ENCODE peak calls at places on chromosomes 5 and 9, in four cellular contexts. One of them, this sample, is unnamed.

GRCh38 chr9:78539904-78540303 is 243.0 kb downstream of the PSAT1 start:
- DNase-seq in PC-3: peak; percentile 91
- DNase-seq in HCT116: no peak
- DNase-seq in SK-N-SH: no peak
- DNase-seq in this sample: no peak

GRCh38 chr9:22457448-22457847 is 10.8 kb downstream of the DMRTA1 start:
- DNase-seq in PC-3: peak; percentile 42
- DNase-seq in HCT116: no peak
- DNase-seq in SK-N-SH: no peak
- DNase-seq in this sample: peak; percentile 60

GRCh38 chr5:40735609-40736008 is 20.2 kb downstream of the TTC33 start:
- DNase-seq in PC-3: no peak
- DNase-seq in HCT116: no peak
- DNase-seq in SK-N-SH: no peak
- DNase-seq in this sample: no peak

GRCh38 chr5:57495285-57495684 is 12.7 kb upstream of the ACTBL2 start:
- DNase-seq in PC-3: no peak
- DNase-seq in HCT116: no peak
- DNase-seq in SK-N-SH: no peak
- DNase-seq in this sample: no peak

GRCh38 chr9:36559036-36559695 is 13.5 kb upstream of the MELK start:
- DNase-seq in PC-3: no peak
- DNase-seq in HCT116: no peak
- DNase-seq in SK-N-SH: no peak
- DNase-seq in this sample: peak; percentile 59

GRCh38 chr9:127128341-127129072 is 6.1 kb upstream of the ANGPTL2 start:
- DNase-seq in PC-3: peak; percentile 21
- DNase-seq in HCT116: no peak
- DNase-seq in SK-N-SH: no peak
- DNase-seq in this sample: no peak

GRCh38 chr9:88072831-88073365 is 65.4 kb downstream of the SPATA31C2 start:
- DNase-seq in PC-3: peak; percentile 78
- DNase-seq in HCT116: no peak
- DNase-seq in SK-N-SH: no peak
- DNase-seq in this sample: no peak

GRCh38 chr5:166625210-166625865 is 1666.1 kb upstream of the WWC1 start:
- DNase-seq in PC-3: no peak
- DNase-seq in HCT116: no peak
- DNase-seq in SK-N-SH: no peak
- DNase-seq in this sample: peak; percentile 46

GRCh38 chr5:76542887-76543690 is 80.1 kb downstream of the F2RL2 start:
- DNase-seq in PC-3: no peak
- DNase-seq in HCT116: no peak
- DNase-seq in SK-N-SH: no peak
- DNase-seq in this sample: peak; percentile 39

GRCh38 chr9:18115131-18115530 is 358.8 kb upstream of the ADAMTSL1 start:
- DNase-seq in PC-3: no peak
- DNase-seq in HCT116: no peak
- DNase-seq in SK-N-SH: no peak
- DNase-seq in this sample: no peak

GRCh38 chr9:127970401-127971313 is 10.1 kb downstream of the EEIG1 start:
- DNase-seq in PC-3: peak; percentile 43
- DNase-seq in HCT116: no peak
- DNase-seq in SK-N-SH: peak; percentile 10
- DNase-seq in this sample: no peak

GRCh38 chr5:104171958-104172357 is 609.4 kb upstream of the NUDT12 start:
- DNase-seq in PC-3: no peak
- DNase-seq in HCT116: no peak
- DNase-seq in SK-N-SH: no peak
- DNase-seq in this sample: no peak

GRCh38 chr5:4758550-4758949 is 381.6 kb upstream of the ADAMTS16 start:
- DNase-seq in PC-3: no peak
- DNase-seq in HCT116: no peak
- DNase-seq in SK-N-SH: no peak
- DNase-seq in this sample: no peak

GRCh38 chr9:73152445-73152844 is 780 bp downstream of the ANXA1 start:
- DNase-seq in PC-3: peak; percentile 71
- DNase-seq in HCT116: no peak
- DNase-seq in SK-N-SH: no peak
- DNase-seq in this sample: peak; percentile 41

GRCh38 chr5:10578869-10579268 is 15.0 kb downstream of the ANKRD33B start:
- DNase-seq in PC-3: no peak
- DNase-seq in HCT116: no peak
- DNase-seq in SK-N-SH: no peak
- DNase-seq in this sample: no peak

GRCh38 chr5:160287378-160288051 is 24.8 kb downstream of the CCNJL start:
- DNase-seq in PC-3: no peak
- DNase-seq in HCT116: no peak
- DNase-seq in SK-N-SH: peak; percentile 85
- DNase-seq in this sample: peak; percentile 97

GRCh38 chr9:94232428-94232827 is 26.7 kb upstream of the ZNF169 start:
- DNase-seq in PC-3: no peak
- DNase-seq in HCT116: no peak
- DNase-seq in SK-N-SH: no peak
- DNase-seq in this sample: no peak

GRCh38 chr9:114324492-114324891 is 1.6 kb downstream of the ORM1 start:
- DNase-seq in PC-3: no peak
- DNase-seq in HCT116: no peak
- DNase-seq in SK-N-SH: no peak
- DNase-seq in this sample: no peak

GRCh38 chr5:68285075-68285827 is 69.7 kb downstream of the PIK3R1 start:
- DNase-seq in PC-3: no peak
- DNase-seq in HCT116: no peak
- DNase-seq in SK-N-SH: no peak
- DNase-seq in this sample: no peak

GRCh38 chr9:112041536-112042243 is 133.4 kb downstream of the SUSD1 start:
- DNase-seq in PC-3: peak; percentile 96
- DNase-seq in HCT116: peak; percentile 81
- DNase-seq in SK-N-SH: no peak
- DNase-seq in this sample: peak; percentile 82

GRCh38 chr5:91361055-91361701 is 21.9 kb downstream of the ARRDC3 start:
- DNase-seq in PC-3: no peak
- DNase-seq in HCT116: no peak
- DNase-seq in SK-N-SH: no peak
- DNase-seq in this sample: no peak

GRCh38 chr5:72452515-72453259 is 54.5 kb downstream of the ZNF366 start:
- DNase-seq in PC-3: peak; percentile 77
- DNase-seq in HCT116: peak; percentile 7
- DNase-seq in SK-N-SH: no peak
- DNase-seq in this sample: no peak

GRCh38 chr5:168837852-168838251 is 258.7 kb upstream of the PANK3 start:
- DNase-seq in PC-3: no peak
- DNase-seq in HCT116: no peak
- DNase-seq in SK-N-SH: no peak
- DNase-seq in this sample: no peak

GRCh38 chr9:21801683-21802417 is 586 bp upstream of the MTAP start:
- DNase-seq in PC-3: peak; percentile 80
- DNase-seq in HCT116: peak; percentile 82
- DNase-seq in SK-N-SH: peak; percentile 74
- DNase-seq in this sample: peak; percentile 91

GRCh38 chr5:89337-90286 is 2.4 kb upstream of the PLEKHG4B start:
- DNase-seq in PC-3: no peak
- DNase-seq in HCT116: no peak
- DNase-seq in SK-N-SH: no peak
- DNase-seq in this sample: no peak

DNA sequence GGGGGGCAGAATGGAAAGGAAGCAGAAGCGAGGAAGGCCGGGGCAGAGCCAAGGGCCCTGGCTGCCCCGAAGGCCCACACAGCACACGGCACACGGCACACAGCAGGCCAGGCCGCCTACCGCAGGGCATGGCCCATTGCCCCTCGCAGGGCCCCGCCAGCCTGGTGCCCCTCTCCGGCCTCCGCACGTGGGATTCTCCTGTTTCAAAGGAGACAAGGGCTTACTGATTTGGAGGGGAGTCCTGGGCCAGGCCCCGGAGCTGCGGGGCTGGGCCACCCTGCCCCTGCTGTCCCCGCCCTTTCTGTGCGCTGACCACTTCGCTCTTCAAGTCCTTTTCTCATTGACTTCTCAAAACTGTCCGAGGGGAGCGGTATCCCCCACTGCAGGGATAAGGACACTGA is 7.7 kb upstream of the PHYKPL start:
- DNase-seq in PC-3: no peak
- DNase-seq in HCT116: no peak
- DNase-seq in SK-N-SH: no peak
- DNase-seq in this sample: no peak
- TF ChIP-seq EZH2phosphoT487 in PC-3: no peak
- TF ChIP-seq EZH2phosphoT487 in HCT116: no peak
- TF ChIP-seq EZH2phosphoT487 in SK-N-SH: no peak
- TF ChIP-seq EZH2phosphoT487 in this sample: no peak

GRCh38 chr9:130408669-130409068 is 36.1 kb upstream of the ASS1 start:
- DNase-seq in PC-3: no peak
- DNase-seq in HCT116: no peak
- DNase-seq in SK-N-SH: no peak
- DNase-seq in this sample: no peak

GRCh38 chr9:130407916-130408659 is 36.7 kb upstream of the ASS1 start:
- DNase-seq in PC-3: peak; percentile 43
- DNase-seq in HCT116: no peak
- DNase-seq in SK-N-SH: no peak
- DNase-seq in this sample: no peak

GRCh38 chr9:130409250-130409649 is 35.5 kb upstream of the ASS1 start:
- DNase-seq in PC-3: no peak
- DNase-seq in HCT116: no peak
- DNase-seq in SK-N-SH: no peak
- DNase-seq in this sample: no peak

GRCh38 chr9:130405657-130406257 is 39.0 kb upstream of the ASS1 start:
- DNase-seq in PC-3: no peak
- DNase-seq in HCT116: no peak
- DNase-seq in SK-N-SH: no peak
- DNase-seq in this sample: no peak

DNA sequence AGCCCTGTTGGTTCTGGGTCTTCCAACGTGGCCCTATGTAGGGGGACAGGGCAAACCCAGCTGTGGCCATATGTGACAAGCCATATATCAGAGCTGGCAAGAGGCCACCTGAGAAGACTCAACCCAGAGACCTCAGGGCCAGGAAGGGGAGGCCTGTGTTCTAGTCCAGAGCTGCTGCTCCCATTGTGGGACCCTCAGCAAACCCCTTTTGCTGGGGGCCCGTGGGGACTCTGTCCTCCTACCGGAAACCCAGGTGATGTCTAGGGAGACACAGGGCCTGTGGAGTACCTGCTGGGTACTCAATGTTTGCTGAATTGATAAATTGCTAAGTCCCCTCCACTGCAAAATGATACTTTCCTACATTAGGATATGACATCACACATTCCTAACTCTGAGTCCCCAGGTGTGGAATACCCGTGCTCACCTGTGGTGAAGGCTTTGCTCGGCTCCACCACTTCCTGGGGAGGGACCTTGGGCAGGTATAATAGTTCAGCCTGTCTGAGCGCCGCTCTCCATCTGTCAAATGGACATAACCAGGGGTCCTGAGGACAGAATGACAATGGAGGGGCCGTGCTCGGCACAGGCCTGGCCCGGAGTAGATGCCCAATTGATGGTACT is 38.4 kb upstream of the ASS1 start:
- DNase-seq in PC-3: peak; percentile 5
- DNase-seq in HCT116: no peak
- DNase-seq in SK-N-SH: no peak
- DNase-seq in this sample: no peak
- H3K27me3 ChIP-seq in PC-3: no peaks in the 10 kb centered on the region
- H3K27me3 ChIP-seq in HCT116: no peaks in the 10 kb centered on the region
- H3K27me3 ChIP-seq in SK-N-SH: no peaks in the 10 kb centered on the region
- H3K27me3 ChIP-seq in this sample: no peaks in the 10 kb centered on the region

DNA sequence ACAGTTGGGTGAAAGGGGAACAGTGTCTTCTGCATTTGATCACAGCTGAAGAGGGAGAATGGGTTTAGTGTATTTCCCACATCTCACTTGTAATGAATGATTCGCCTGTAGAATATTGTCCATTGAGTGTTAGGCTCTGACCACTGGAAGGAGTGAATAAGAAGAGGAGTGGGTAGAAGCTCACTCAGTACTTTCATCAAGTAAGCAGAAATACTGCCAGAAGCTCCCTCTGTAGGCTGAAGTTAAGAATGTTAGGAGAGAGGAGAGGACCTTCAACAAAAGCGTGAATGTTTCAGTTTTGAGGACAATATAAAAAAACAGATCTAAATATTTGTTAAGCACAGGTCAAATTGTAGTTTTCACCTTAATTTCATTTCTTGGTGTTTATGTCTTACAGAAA is 27.5 kb downstream of the FSD1L start:
- DNase-seq in PC-3: peak; percentile 30
- DNase-seq in HCT116: no peak
- DNase-seq in SK-N-SH: no peak
- DNase-seq in this sample: peak; percentile 68
- TF ChIP-seq EZH2phosphoT487 in PC-3: no peak
- TF ChIP-seq EZH2phosphoT487 in HCT116: no peak
- TF ChIP-seq EZH2phosphoT487 in SK-N-SH: no peak
- TF ChIP-seq EZH2phosphoT487 in this sample: no peak

GRCh38 chr5:99025298-99026045 is 96.7 kb upstream of the CHD1 start:
- DNase-seq in PC-3: peak; percentile 41
- DNase-seq in HCT116: no peak
- DNase-seq in SK-N-SH: no peak
- DNase-seq in this sample: peak; percentile 6
- H3K27me3 ChIP-seq in PC-3: no peaks in the 10 kb centered on the region
- H3K27me3 ChIP-seq in HCT116: no peaks in the 10 kb centered on the region
- H3K27me3 ChIP-seq in SK-N-SH: no peaks in the 10 kb centered on the region
- H3K27me3 ChIP-seq in this sample: no peaks in the 10 kb centered on the region

GRCh38 chr5:125286266-125286665 is 539.8 kb upstream of the ZNF608 start:
- DNase-seq in PC-3: no peak
- DNase-seq in HCT116: no peak
- DNase-seq in SK-N-SH: no peak
- DNase-seq in this sample: no peak

GRCh38 chr5:125278711-125279110 is 532.3 kb upstream of the ZNF608 start:
- DNase-seq in PC-3: no peak
- DNase-seq in HCT116: no peak
- DNase-seq in SK-N-SH: no peak
- DNase-seq in this sample: no peak

GRCh38 chr5:125283372-125283771 is 536.9 kb upstream of the ZNF608 start:
- DNase-seq in PC-3: no peak
- DNase-seq in HCT116: no peak
- DNase-seq in SK-N-SH: no peak
- DNase-seq in this sample: no peak

GRCh38 chr5:125277494-125278154 is 531.2 kb upstream of the ZNF608 start:
- DNase-seq in PC-3: peak; percentile 93
- DNase-seq in HCT116: peak; percentile 72
- DNase-seq in SK-N-SH: no peak
- DNase-seq in this sample: no peak

GRCh38 chr5:125281662-125282061 is 535.2 kb upstream of the ZNF608 start:
- DNase-seq in PC-3: no peak
- DNase-seq in HCT116: no peak
- DNase-seq in SK-N-SH: no peak
- DNase-seq in this sample: no peak
- TF ChIP-seq EZH2phosphoT487 in PC-3: no peak
- TF ChIP-seq EZH2phosphoT487 in HCT116: no peak
- TF ChIP-seq EZH2phosphoT487 in SK-N-SH: no peak
- TF ChIP-seq EZH2phosphoT487 in this sample: no peak

This sample was measured in GM23338.